ENCODE peak calls at places on chromosomes 5 and 9, in eight cellular contexts. P is heart left ventricle; W is A549; I is GM23248; R is K562; C is fibroblast of pulmonary artery; Q is lower leg skin; S is effector memory CD4-positive, alpha-beta T cell. F is an unnamed sample.

GRCh38 chr5:165328856-165329255 is 1823.4 kb downstream of the MAT2B start:
- DNase-seq in C (peak), Q (no peak), I (no peak), S (no peak), R (no peak), P (no peak), W (no peak), F (no peak)

GRCh38 chr5:170223349-170223748 is 9.4 kb upstream of the C5orf58 start:
- DNase-seq in S (no peak), W (no peak), P (no peak), C (peak), I (no peak), Q (no peak), R (no peak), F (no peak)

GRCh38 chr9:98129451-98129881 is 10.4 kb upstream of the TRIM14 start:
- DNase-seq in S (no peak), W (no peak), Q (no peak), P (no peak), C (no peak), I (no peak), R (no peak), F (no peak)

GRCh38 chr9:91116226-91116625 is 245.5 kb downstream of the AUH start:
- DNase-seq in W (no peak), S (no peak), Q (no peak), I (no peak), P (no peak), C (no peak), R (no peak), F (no peak)

GRCh38 chr5:66213533-66213932 is 69.4 kb downstream of the SREK1 start:
- DNase-seq in W (no peak), I (no peak), P (no peak), R (no peak), C (no peak), Q (no peak), S (no peak), F (no peak)

GRCh38 chr5:54743997-54744788 is 226.6 kb downstream of the SNX18 start:
- DNase-seq in C (peak), Q (no peak), P (peak), W (no peak), R (peak), S (peak), I (peak), F (no peak)

GRCh38 chr9:114433720-114434255 is 46.0 kb upstream of the AKNA start:
- DNase-seq in R (no peak), S (no peak), I (no peak), P (no peak), Q (no peak), C (no peak), W (no peak), F (no peak)

GRCh38 chr9:129776566-129776937 is 23.7 kb upstream of the PTGES start:
- DNase-seq in I (peak), C (peak), R (peak), P (peak), W (no peak), Q (no peak), S (no peak), F (no peak)

GRCh38 chr9:78031271-78031825 is at the start of gene GNAQ:
- DNase-seq in R (peak), I (peak), P (peak), W (peak), S (peak), C (no peak), Q (peak), F (no peak)

GRCh38 chr5:180718810-180719453 is 20.9 kb downstream of the OR2Y1 start:
- DNase-seq in R (peak), P (no peak), C (peak), Q (no peak), I (peak), S (no peak), W (peak), F (no peak)

GRCh38 chr9:68431307-68431706 is 74.9 kb downstream of the PGM5 start:
- DNase-seq in C (no peak), R (no peak), I (no peak), S (no peak), Q (no peak), W (no peak), P (no peak), F (no peak)

GRCh38 chr5:172102913-172103629 is 85.0 kb downstream of the STK10 start:
- DNase-seq in I (peak), R (peak), Q (no peak), W (peak), P (peak), C (peak), S (no peak), F (no peak)

GRCh38 chr5:146644811-146645210 is 128.8 kb upstream of the GPR151 start:
- DNase-seq in S (no peak), R (no peak), C (no peak), P (no peak), Q (no peak), I (no peak), W (no peak), F (no peak)

GRCh38 chr5:30926181-30926580 is 267.3 kb upstream of the CDH6 start:
- DNase-seq in P (no peak), C (no peak), I (no peak), Q (no peak), S (no peak), R (no peak), W (no peak), F (no peak)

GRCh38 chr5:64318175-64318574 is 152.5 kb downstream of the RNF180 start:
- DNase-seq in W (no peak), I (no peak), R (no peak), P (no peak), Q (no peak), S (no peak), C (no peak), F (no peak)

GRCh38 chr9:109880276-109881169 is 100.5 kb downstream of the PALM2AKAP2 start:
- DNase-seq in R (peak), S (no peak), W (peak), C (peak), Q (no peak), P (no peak), I (peak), F (no peak)

GRCh38 chr5:87924451-87924850 is 344.2 kb downstream of the TMEM161B start:
- DNase-seq in I (no peak), R (no peak), Q (no peak), W (no peak), C (no peak), P (no peak), S (no peak), F (peak)

GRCh38 chr9:2180704-2181103 is 165.6 kb downstream of the SMARCA2 start:
- DNase-seq in S (no peak), C (peak), W (no peak), R (no peak), P (no peak), Q (no peak), I (peak), F (no peak)

GRCh38 chr5:86909896-86910295 is 292.2 kb downstream of the COX7C start:
- DNase-seq in I (peak), S (no peak), W (no peak), Q (no peak), C (peak), R (no peak), P (no peak), F (no peak)

GRCh38 chr5:93151121-93151520 is 429.9 kb downstream of the NR2F1-AS1 start:
- DNase-seq in S (no peak), W (no peak), P (no peak), R (no peak), I (peak), C (peak), Q (no peak), F (no peak)

GRCh38 chr5:164600166-164600715 is 1094.8 kb downstream of the MAT2B start:
- DNase-seq in I (no peak), R (no peak), C (peak), P (no peak), W (no peak), Q (no peak), S (no peak), F (no peak)

GRCh38 chr9:13758876-13759275 is 479.4 kb upstream of the MPDZ start:
- DNase-seq in W (no peak), Q (no peak), P (peak), S (no peak), R (no peak), C (no peak), I (no peak), F (no peak)

GRCh38 chr5:78591972-78592700 is 56.4 kb downstream of the LHFPL2 start:
- DNase-seq in C (no peak), S (no peak), P (no peak), W (no peak), R (no peak), Q (no peak), I (no peak), F (no peak)

GRCh38 chr5:142420521-142420920 is 95.7 kb upstream of the SPRY4 start:
- DNase-seq in P (no peak), Q (no peak), S (no peak), R (no peak), C (no peak), I (no peak), W (no peak), F (no peak)

GRCh38 chr9:5510360-5510931 is at the start of gene PDCD1LG2:
- DNase-seq in R (no peak), C (peak), W (no peak), I (peak), S (no peak), P (no peak), Q (no peak), F (no peak)

GRCh38 chr9:122609810-122610209 is 4.7 kb upstream of the OR1Q1 start:
- DNase-seq in Q (no peak), S (no peak), C (no peak), W (no peak), I (no peak), P (no peak), R (no peak), F (no peak)

GRCh38 chr9:122606587-122606986 is 8.0 kb upstream of the OR1Q1 start:
- DNase-seq in I (no peak), Q (no peak), P (no peak), W (no peak), R (no peak), S (no peak), C (no peak), F (no peak)
- H3K4me3 ChIP-seq in I (no peak), Q (no peak), P (no peak), W (no peak), R (no peak), S (no peak), C (no peak), F (no peak)

DNA sequence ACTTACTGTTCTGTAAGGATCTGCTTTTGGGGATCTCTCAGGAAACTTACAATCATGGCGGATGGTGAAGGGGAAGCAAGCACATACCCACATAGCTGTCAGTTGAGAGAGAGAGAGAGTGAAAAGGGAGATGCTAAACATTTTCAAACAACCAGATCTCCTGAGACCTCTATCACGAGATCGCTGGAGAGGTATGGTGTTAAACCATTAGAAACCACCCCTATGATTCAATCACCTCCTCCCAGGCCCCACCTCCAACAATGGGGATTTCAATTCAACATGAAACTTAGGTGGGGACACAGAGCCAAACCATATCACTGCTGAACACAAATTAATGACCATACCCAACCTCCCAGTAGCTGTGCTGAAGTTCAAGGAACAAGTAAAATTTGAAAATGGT is 48.2 kb upstream of the PRDM9 start:
- DNase-seq in Q (no peak), P (no peak), S (no peak), R (no peak), W (no peak), I (no peak), C (no peak), F (no peak)
- H3K4me3 ChIP-seq in Q (no peak), P (no peak), S (no peak), R (no peak), W (no peak), I (no peak), C (no peak), F (no peak)

GRCh38 chr9:35110327-35110758 is 5.3 kb downstream of the ATOSB start:
- DNase-seq in W (no peak), S (no peak), P (peak), I (peak), Q (peak), C (peak), R (no peak), F (no peak)
- H3K4me3 ChIP-seq in W (peak), S (no peak), P (peak), I (peak), Q (no peak), C (peak), R (peak), F (peak)

GRCh38 chr9:134642385-134643181 is 980 bp downstream of the COL5A1 start:
- DNase-seq in R (no peak), C (peak), W (peak), S (no peak), P (peak), Q (peak), I (peak), F (peak)

GRCh38 chr9:134644715-134645606 is 3.4 kb downstream of the COL5A1 start:
- DNase-seq in S (no peak), Q (peak), W (peak), R (peak), I (peak), C (peak), P (peak), F (peak)

GRCh38 chr9:134641989-134642384 is 384 bp downstream of the COL5A1 start:
- DNase-seq in W (no peak), R (no peak), P (no peak), C (no peak), S (no peak), I (no peak), Q (no peak), F (no peak)

GRCh38 chr9:134641173-134641985 is at the start of gene COL5A1:
- DNase-seq in C (peak), S (peak), Q (peak), R (peak), P (peak), I (peak), W (peak), F (peak)

GRCh38 chr9:134643306-134643705 is 1.7 kb downstream of the COL5A1 start:
- DNase-seq in P (no peak), C (peak), R (no peak), S (no peak), I (peak), W (no peak), Q (no peak), F (no peak)
- H3K4me3 ChIP-seq in P (peak), C (peak), R (no peak), S (no peak), I (peak), W (peak), Q (no peak), F (peak)

GRCh38 chr5:154191467-154192261 is 1.1 kb downstream of the GALNT10 start:
- DNase-seq in P (peak), Q (no peak), I (peak), R (no peak), C (peak), S (no peak), W (no peak), F (no peak)
- H3K4me3 ChIP-seq in P (peak), Q (no peak), I (peak), R (peak), C (peak), S (peak), W (peak), F (peak)

DNA sequence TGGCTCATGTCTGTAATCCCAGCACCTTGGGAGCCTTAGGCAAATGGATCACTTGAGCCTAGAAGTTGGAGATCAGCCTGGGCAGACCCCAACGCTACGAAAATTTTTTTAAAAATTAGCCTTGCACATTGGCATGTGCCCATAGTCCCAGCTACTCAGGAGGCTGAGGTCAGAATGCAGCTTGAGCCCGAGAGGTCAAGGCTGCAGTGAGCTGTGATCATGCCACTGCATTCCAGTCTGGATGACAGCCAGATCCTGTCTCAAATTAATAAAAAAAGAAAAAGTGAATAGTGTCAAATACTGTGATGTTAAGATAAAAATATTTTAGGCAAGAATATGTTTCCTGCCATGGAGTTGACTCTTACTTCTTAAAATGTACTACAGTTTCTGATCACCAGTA is 5.3 kb downstream of the FBN2 start:
- DNase-seq in Q (no peak), P (no peak), R (no peak), I (no peak), W (no peak), C (no peak), S (no peak), F (no peak)
- H3K4me3 ChIP-seq in Q (no peak), P (no peak), R (no peak), I (no peak), W (no peak), C (no peak), S (no peak), F (no peak)

GRCh38 chr5:37112383-37112991 is 136.7 kb downstream of the CPLANE1 start:
- DNase-seq in R (no peak), P (no peak), W (no peak), S (no peak), C (no peak), Q (no peak), I (no peak), F (no peak)
- H3K4me3 ChIP-seq in R (no peak), P (no peak), W (no peak), S (no peak), C (no peak), Q (no peak), I (no peak), F (no peak)

GRCh38 chr5:122371511-122372151 is 59.6 kb downstream of the SNCAIP start:
- DNase-seq in R (no peak), W (no peak), I (no peak), C (no peak), S (no peak), Q (no peak), P (no peak), F (no peak)

GRCh38 chr5:122367445-122367844 is 55.4 kb downstream of the SNCAIP start:
- DNase-seq in I (no peak), W (no peak), C (no peak), S (no peak), Q (no peak), P (no peak), R (no peak), F (no peak)

GRCh38 chr5:122368845-122369244 is 56.8 kb downstream of the SNCAIP start:
- DNase-seq in Q (no peak), W (no peak), S (no peak), R (no peak), P (no peak), I (no peak), C (no peak), F (no peak)

GRCh38 chr5:122366501-122366900 is 54.5 kb downstream of the SNCAIP start:
- DNase-seq in I (no peak), Q (no peak), S (no peak), C (peak), P (no peak), R (no peak), W (no peak), F (no peak)

GRCh38 chr5:122369416-122369815 is 57.4 kb downstream of the SNCAIP start:
- DNase-seq in W (no peak), C (no peak), S (no peak), I (no peak), R (no peak), P (no peak), Q (no peak), F (no peak)
- H3K4me3 ChIP-seq in W (no peak), C (no peak), S (no peak), I (no peak), R (no peak), P (no peak), Q (no peak), F (no peak)